ENCODE peak calls at places on chromosomes 3 and 15, in nine cellular contexts. E is DND-41; R is choroid plexus epithelial cell; G is fibroblast of the aortic adventitia; N is HCEC 1CT; X is stimulated activated CD8-positive, alpha-beta memory T cell treated with anti-CD3 and anti-CD28 coated beads, Interleukin-7, amount 100 ng/mL, for 24 hours; M is mammary epithelial cell; D is memory B cell; B is IMR-90. J is an unnamed sample.

GRCh38 chr3:52512727-52513126 is 17.6 kb downstream of the STAB1 start:
- DNase-seq in E (no peak), M (no peak), X (no peak), G (no peak), D (no peak), B (no peak), N (no peak), R (no peak), J (no peak)

GRCh38 chr3:72001758-72002157 is 216.8 kb upstream of the PROK2 start:
- DNase-seq in B (no peak), M (no peak), R (no peak), X (no peak), G (no peak), N (no peak), D (no peak), E (no peak), J (no peak)

GRCh38 chr3:24025805-24026204 is 80.7 kb downstream of the NR1D2 start:
- DNase-seq in X (no peak), B (no peak), M (no peak), E (no peak), G (no peak), R (no peak), D (no peak), N (no peak), J (no peak)

GRCh38 chr3:13018561-13019242 is 54.5 kb downstream of the IQSEC1 start:
- DNase-seq in E (no peak), R (no peak), X (no peak), M (no peak), N (no peak), D (no peak), B (no peak), G (no peak), J (no peak)

GRCh38 chr3:69189487-69189886 is 67.1 kb upstream of the LMOD3 start:
- DNase-seq in B (no peak), D (no peak), N (no peak), E (no peak), M (no peak), X (no peak), G (no peak), R (no peak), J (peak; percentile 39)

GRCh38 chr15:50164458-50164857 is 17.5 kb upstream of the SLC27A2 start:
- DNase-seq in R (peak; percentile 28), M (no peak), B (no peak), N (no peak), X (no peak), E (no peak), D (no peak), G (no peak), J (no peak)

GRCh38 chr3:129794319-129795201 is 99.0 kb downstream of the TMCC1 start:
- DNase-seq in D (no peak), N (no peak), R (peak; percentile 38), E (peak; percentile 15), G (peak; percentile 65), X (no peak), B (no peak), M (peak; percentile 97), J (peak; percentile 99)

GRCh38 chr15:63763476-63764123 is 70.1 kb downstream of the HERC1 start:
- DNase-seq in G (no peak), X (no peak), M (peak; percentile 52), N (peak; percentile 74), B (peak; percentile 39), E (no peak), D (no peak), R (peak; percentile 16), J (peak; percentile 28)

GRCh38 chr3:124510290-124510689 is 220.0 kb upstream of the UMPS start:
- DNase-seq in E (no peak), D (no peak), M (peak; percentile 71), R (no peak), N (peak; percentile 45), X (no peak), B (peak; percentile 65), G (peak; percentile 7), J (peak; percentile 85)

GRCh38 chr3:123562547-123562946 is 22.3 kb downstream of the HACD2 start:
- DNase-seq in M (no peak), G (no peak), N (no peak), B (peak; percentile 41), D (no peak), E (no peak), R (no peak), X (no peak), J (no peak)

GRCh38 chr3:8500208-8500961 is 1.2 kb upstream of the LMCD1 start:
- DNase-seq in G (peak; percentile 71), X (no peak), B (peak; percentile 81), R (peak; percentile 69), M (no peak), N (peak; percentile 47), E (no peak), D (no peak), J (peak; percentile 39)